ENCODE peak calls at places on chromosomes 13 and 19, in six cellular contexts. M is omental fat pad, B is OCI-LY7, U is foreskin fibroblast, S is GM13976, K is Calu3. H is an unnamed sample.
A peak's percentile ranks its signal among the peaks of the same experiment; 100 is the strongest.

GRCh38 chr19:497476-497860 is 1.2 kb downstream of the MADCAM1 start:
- DNase-seq in B (no peak), M (no peak), K (no peak), S (no peak), U (no peak), H (no peak)

GRCh38 chr13:111216166-111216960 is 101.3 kb downstream of the ARHGEF7 start:
- DNase-seq in M (no peak), B (peak; percentile 47), U (peak; percentile 62), K (peak; percentile 22), S (peak; percentile 66), H (no peak)

GRCh38 chr19:30695171-30695875 is 323.1 kb downstream of the ZNF536 start:
- DNase-seq in M (no peak), S (no peak), K (no peak), B (no peak), U (no peak), H (no peak)

GRCh38 chr19:33502521-33502920 is 19.1 kb downstream of the PEPD start:
- DNase-seq in U (no peak), S (no peak), M (no peak), K (no peak), B (no peak), H (no peak)

GRCh38 chr19:40445006-40445312 is 824 bp upstream of the SERTAD3 start:
- DNase-seq in K (no peak), U (no peak), B (no peak), M (no peak), S (no peak), H (no peak)

GRCh38 chr13:50115695-50116094 is 100.5 kb downstream of the KCNRG start:
- DNase-seq in B (no peak), U (no peak), M (no peak), S (no peak), K (no peak), H (no peak)

GRCh38 chr13:114230117-114230516 is 4.6 kb upstream of the CDC16 start:
- DNase-seq in M (no peak), S (no peak), K (no peak), B (no peak), U (peak; percentile 36), H (peak; percentile 54)

GRCh38 chr13:32262619-32263018 is 52.5 kb downstream of the ZAR1L start:
- DNase-seq in M (no peak), B (no peak), U (no peak), S (no peak), K (no peak), H (no peak)

GRCh38 chr13:89678722-89679121 is 1668.8 kb upstream of the MIR17HG start:
- DNase-seq in U (no peak), M (no peak), S (no peak), K (no peak), B (no peak), H (no peak)

GRCh38 chr19:22422220-22422619 is at the start of gene ZNF98:
- DNase-seq in K (no peak), S (no peak), M (no peak), B (no peak), U (no peak), H (no peak)

GRCh38 chr13:78700121-78700910 is 41.4 kb upstream of the OBI1 start:
- DNase-seq in K (no peak), U (no peak), B (no peak), M (no peak), S (no peak), H (peak; percentile 5)

GRCh38 chr13:48750588-48751383 is 97.1 kb downstream of the CYSLTR2 start:
- DNase-seq in K (no peak), S (no peak), M (no peak), B (no peak), U (peak; percentile 66), H (peak; percentile 51)
- TF ChIP-seq CTCF in K (no peak), S (no peak), M (no peak), B (no peak), U (no peak), H (peak; percentile 43)

GRCh38 chr13:53191091-53191490 is 162.5 kb downstream of the OLFM4 start:
- DNase-seq in U (no peak), K (no peak), B (no peak), S (no peak), M (no peak), H (peak; percentile 32)
- TF ChIP-seq CTCF in U (no peak), K (no peak), B (no peak), S (no peak), M (no peak), H (no peak)

GRCh38 chr13:23923031-23923430 is 25.7 kb upstream of the C1QTNF9B start:
- DNase-seq in M (no peak), B (no peak), U (no peak), K (no peak), S (no peak), H (no peak)

GRCh38 chr13:23918208-23918607 is 20.9 kb upstream of the C1QTNF9B start:
- DNase-seq in B (no peak), K (no peak), M (no peak), U (peak; percentile 34), S (no peak), H (peak; percentile 75)

GRCh38 chr13:23921451-23921888 is 24.2 kb upstream of the C1QTNF9B start:
- DNase-seq in M (no peak), U (peak; percentile 67), S (no peak), K (peak; percentile 38), B (peak; percentile 5), H (peak; percentile 71)

GRCh38 chr13:23919006-23919405 is 21.7 kb upstream of the C1QTNF9B start:
- DNase-seq in K (no peak), S (no peak), B (no peak), U (no peak), M (no peak), H (no peak)

GRCh38 chr13:23922005-23922932 is 25.0 kb upstream of the C1QTNF9B start:
- DNase-seq in B (no peak), K (no peak), M (no peak), S (no peak), U (peak; percentile 30), H (no peak)
- TF ChIP-seq CTCF in B (no peak), K (no peak), M (no peak), S (no peak), U (no peak), H (no peak)

GRCh38 chr13:24995225-24995804 is 100.6 kb upstream of the PABPC3 start:
- DNase-seq in U (peak; percentile 89), S (peak; percentile 78), B (peak; percentile 84), K (peak; percentile 58), M (no peak), H (peak; percentile 86)
- TF ChIP-seq CTCF in U (peak; percentile 96), S (peak; percentile 69), B (peak; percentile 89), K (peak; percentile 36), M (no peak), H (peak; percentile 87)

GRCh38 chr19:41649827-41650226 is 23.0 kb upstream of the CEACAM4 start:
- DNase-seq in B (no peak), K (peak; percentile 67), M (no peak), U (no peak), S (no peak), H (no peak)

GRCh38 chr19:41641879-41642485 is 15.1 kb upstream of the CEACAM4 start:
- DNase-seq in K (peak; percentile 88), U (peak; percentile 76), B (peak; percentile 66), S (peak; percentile 83), M (no peak), H (peak; percentile 49)

GRCh38 chr19:41646589-41647204 is 19.8 kb upstream of the CEACAM4 start:
- DNase-seq in S (peak; percentile 37), K (no peak), B (peak; percentile 33), U (peak; percentile 8), M (no peak), H (peak; percentile 4)
- TF ChIP-seq CTCF in S (peak; percentile 16), K (peak; percentile 31), B (peak; percentile 82), U (peak; percentile 57), M (no peak), H (peak; percentile 24)

H was measured in AG10803.